ENCODE peak calls at places on chromosome 2, in seven cellular contexts. One of them, this sample, is unnamed.

GRCh38 chr2:31344447-31344846 is 70.1 kb downstream of the XDH start:
- DNase-seq in fibroblast of lung: no peak
- DNase-seq in psoas muscle: no peak
- DNase-seq in PC-3: no peak
- DNase-seq in adrenal gland: no peak
- DNase-seq in ovary: no peak
- DNase-seq in brain microvascular endothelial cell: no peak
- DNase-seq in this sample: no peak

GRCh38 chr2:9993490-9994165 is 42.1 kb downstream of the GRHL1 start:
- DNase-seq in brain microvascular endothelial cell: no peak
- DNase-seq in PC-3: no peak
- DNase-seq in psoas muscle: no peak
- DNase-seq in fibroblast of lung: no peak
- DNase-seq in adrenal gland: no peak
- DNase-seq in ovary: no peak
- DNase-seq in this sample: no peak

GRCh38 chr2:240293126-240293864 is 142.2 kb upstream of the GPC1 start:
- DNase-seq in fibroblast of lung: peak; percentile 12
- DNase-seq in adrenal gland: no peak
- DNase-seq in PC-3: no peak
- DNase-seq in ovary: no peak
- DNase-seq in psoas muscle: no peak
- DNase-seq in brain microvascular endothelial cell: no peak
- DNase-seq in this sample: no peak

GRCh38 chr2:160583162-160583522 is 89.5 kb upstream of the RBMS1 start:
- DNase-seq in fibroblast of lung: peak; percentile 53
- DNase-seq in ovary: no peak
- DNase-seq in adrenal gland: peak; percentile 18
- DNase-seq in psoas muscle: no peak
- DNase-seq in brain microvascular endothelial cell: peak; percentile 69
- DNase-seq in PC-3: peak; percentile 47
- DNase-seq in this sample: no peak

GRCh38 chr2:46521215-46521683 is 41.9 kb downstream of the TMEM247 start:
- DNase-seq in brain microvascular endothelial cell: peak; percentile 4
- DNase-seq in fibroblast of lung: peak; percentile 99
- DNase-seq in psoas muscle: peak; percentile 86
- DNase-seq in adrenal gland: peak; percentile 71
- DNase-seq in PC-3: no peak
- DNase-seq in ovary: peak; percentile 80
- DNase-seq in this sample: no peak

GRCh38 chr2:147538848-147539247 is 306.0 kb upstream of the ACVR2A start:
- DNase-seq in ovary: no peak
- DNase-seq in adrenal gland: no peak
- DNase-seq in PC-3: no peak
- DNase-seq in fibroblast of lung: no peak
- DNase-seq in psoas muscle: no peak
- DNase-seq in brain microvascular endothelial cell: no peak
- DNase-seq in this sample: no peak

GRCh38 chr2:78908973-78909372 is 116.5 kb upstream of the REG3G start:
- DNase-seq in ovary: no peak
- DNase-seq in fibroblast of lung: no peak
- DNase-seq in PC-3: no peak
- DNase-seq in adrenal gland: no peak
- DNase-seq in brain microvascular endothelial cell: no peak
- DNase-seq in psoas muscle: no peak
- DNase-seq in this sample: no peak

GRCh38 chr2:216989335-216990129 is 129.7 kb upstream of the TNP1 start:
- DNase-seq in PC-3: peak; percentile 29
- DNase-seq in ovary: no peak
- DNase-seq in adrenal gland: no peak
- DNase-seq in psoas muscle: no peak
- DNase-seq in fibroblast of lung: peak; percentile 48
- DNase-seq in brain microvascular endothelial cell: peak; percentile 3
- DNase-seq in this sample: no peak

GRCh38 chr2:149155181-149155580 is 116.7 kb downstream of the LYPD6B start:
- DNase-seq in ovary: no peak
- DNase-seq in fibroblast of lung: no peak
- DNase-seq in adrenal gland: no peak
- DNase-seq in psoas muscle: no peak
- DNase-seq in brain microvascular endothelial cell: no peak
- DNase-seq in PC-3: no peak
- DNase-seq in this sample: no peak
- TF ChIP-seq CTCF in ovary: no peak
- TF ChIP-seq CTCF in fibroblast of lung: no peak
- TF ChIP-seq CTCF in adrenal gland: no peak
- TF ChIP-seq CTCF in psoas muscle: no peak
- TF ChIP-seq CTCF in brain microvascular endothelial cell: no peak
- TF ChIP-seq CTCF in PC-3: no peak
- TF ChIP-seq CTCF in this sample: no peak

DNA sequence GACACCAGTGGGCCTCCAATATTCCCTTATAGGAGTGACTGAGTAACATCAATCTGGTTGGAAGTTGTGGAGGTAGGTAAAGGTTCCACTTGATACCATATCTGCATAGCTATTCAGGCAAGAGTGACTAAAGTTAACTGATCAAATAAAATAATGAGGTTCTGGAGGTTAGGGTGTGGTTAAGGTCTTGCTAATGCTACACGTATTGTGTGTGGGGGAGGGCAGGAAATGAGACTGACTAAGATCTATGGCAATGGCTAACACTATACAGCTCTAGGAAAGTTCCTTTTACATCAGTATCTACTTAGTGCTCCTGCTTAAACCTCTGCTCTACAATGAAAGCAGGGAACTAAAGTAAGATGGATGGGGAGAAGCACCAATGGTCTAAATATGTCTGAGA is 149.1 kb upstream of the MGAT5 start:
- DNase-seq in fibroblast of lung: no peak
- DNase-seq in PC-3: peak; percentile 71
- DNase-seq in adrenal gland: no peak
- DNase-seq in brain microvascular endothelial cell: no peak
- DNase-seq in ovary: no peak
- DNase-seq in psoas muscle: no peak
- DNase-seq in this sample: no peak
- H3K27me3 ChIP-seq in fibroblast of lung: no peaks in the 10 kb centered on the region
- H3K27me3 ChIP-seq in PC-3: no peaks in the 10 kb centered on the region
- H3K27me3 ChIP-seq in adrenal gland: no peaks in the 10 kb centered on the region
- H3K27me3 ChIP-seq in brain microvascular endothelial cell: no peaks in the 10 kb centered on the region
- H3K27me3 ChIP-seq in ovary: no peaks in the 10 kb centered on the region
- H3K27me3 ChIP-seq in psoas muscle: no peaks in the 10 kb centered on the region
- H3K27me3 ChIP-seq in this sample: no peaks in the 10 kb centered on the region

GRCh38 chr2:27378096-27378808 is 2.3 kb downstream of the ZNF513 start:
- DNase-seq in brain microvascular endothelial cell: no peak
- DNase-seq in PC-3: peak; percentile 16
- DNase-seq in ovary: no peak
- DNase-seq in adrenal gland: peak; percentile 72
- DNase-seq in psoas muscle: peak; percentile 63
- DNase-seq in fibroblast of lung: no peak
- DNase-seq in this sample: no peak
- TF ChIP-seq CTCF in brain microvascular endothelial cell: peak; percentile 45
- TF ChIP-seq CTCF in PC-3: peak; percentile 61
- TF ChIP-seq CTCF in ovary: no peak
- TF ChIP-seq CTCF in adrenal gland: peak; percentile 37
- TF ChIP-seq CTCF in psoas muscle: peak; percentile 13
- TF ChIP-seq CTCF in fibroblast of lung: peak; percentile 17
- TF ChIP-seq CTCF in this sample: peak; percentile 45

DNA sequence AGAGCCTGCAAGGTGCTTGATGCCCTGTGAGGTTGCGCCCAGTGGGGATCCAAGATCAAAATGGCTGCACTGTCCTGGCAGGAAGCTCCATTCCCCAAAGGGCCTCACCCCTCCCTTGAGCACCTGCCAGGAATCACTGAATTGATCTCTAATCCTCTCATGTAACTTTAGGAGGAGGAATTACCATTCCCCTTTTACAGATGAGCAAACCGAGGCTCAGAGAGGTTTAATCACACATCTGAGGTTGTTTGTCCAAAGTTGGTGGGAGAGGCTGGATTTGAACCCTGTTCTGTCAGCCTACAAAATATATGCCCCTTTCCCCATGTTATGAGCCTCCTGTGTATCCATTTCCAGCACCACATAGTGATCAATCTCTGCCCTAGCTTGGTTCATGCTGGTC is 10.5 kb downstream of the ASIC4 start:
- DNase-seq in psoas muscle: no peak
- DNase-seq in adrenal gland: no peak
- DNase-seq in brain microvascular endothelial cell: no peak
- DNase-seq in PC-3: no peak
- DNase-seq in fibroblast of lung: no peak
- DNase-seq in ovary: no peak
- DNase-seq in this sample: no peak
- H3K27me3 ChIP-seq in psoas muscle: no peaks in the 10 kb centered on the region
- H3K27me3 ChIP-seq in adrenal gland: peaks cover 67% of the 10 kb centered on the region
- H3K27me3 ChIP-seq in brain microvascular endothelial cell: peaks cover 22% of the 10 kb centered on the region
- H3K27me3 ChIP-seq in PC-3: peaks cover 10% of the 10 kb centered on the region
- H3K27me3 ChIP-seq in fibroblast of lung: peaks cover 32% of the 10 kb centered on the region
- H3K27me3 ChIP-seq in ovary: no peaks in the 10 kb centered on the region
- H3K27me3 ChIP-seq in this sample: peaks cover 37% of the 10 kb centered on the region

DNA sequence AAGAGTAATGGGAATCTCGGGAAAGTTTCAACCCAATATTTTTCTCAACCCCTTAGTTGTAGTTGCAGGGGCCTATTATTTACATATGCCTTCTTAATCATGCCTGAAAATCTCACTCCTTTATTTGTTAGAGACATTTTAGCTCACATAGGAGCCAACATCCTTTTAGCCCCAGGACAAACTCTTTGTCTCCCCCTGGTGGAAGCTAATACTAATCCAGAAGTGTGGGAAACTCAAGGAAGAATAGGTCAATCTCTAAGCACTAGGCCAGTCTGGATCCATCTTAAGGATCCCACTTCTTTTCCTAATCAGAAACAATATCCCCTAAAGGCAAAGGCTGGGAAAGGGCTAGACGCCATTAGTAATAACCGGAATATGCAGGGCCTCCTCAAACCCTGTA is 550.9 kb upstream of the PKDCC start:
- DNase-seq in adrenal gland: no peak
- DNase-seq in psoas muscle: no peak
- DNase-seq in brain microvascular endothelial cell: no peak
- DNase-seq in ovary: no peak
- DNase-seq in fibroblast of lung: no peak
- DNase-seq in PC-3: peak; percentile 2
- DNase-seq in this sample: no peak
- TF ChIP-seq CTCF in adrenal gland: no peak
- TF ChIP-seq CTCF in psoas muscle: no peak
- TF ChIP-seq CTCF in brain microvascular endothelial cell: peak; percentile 31
- TF ChIP-seq CTCF in ovary: no peak
- TF ChIP-seq CTCF in fibroblast of lung: no peak
- TF ChIP-seq CTCF in PC-3: peak; percentile 47
- TF ChIP-seq CTCF in this sample: peak; percentile 18

DNA sequence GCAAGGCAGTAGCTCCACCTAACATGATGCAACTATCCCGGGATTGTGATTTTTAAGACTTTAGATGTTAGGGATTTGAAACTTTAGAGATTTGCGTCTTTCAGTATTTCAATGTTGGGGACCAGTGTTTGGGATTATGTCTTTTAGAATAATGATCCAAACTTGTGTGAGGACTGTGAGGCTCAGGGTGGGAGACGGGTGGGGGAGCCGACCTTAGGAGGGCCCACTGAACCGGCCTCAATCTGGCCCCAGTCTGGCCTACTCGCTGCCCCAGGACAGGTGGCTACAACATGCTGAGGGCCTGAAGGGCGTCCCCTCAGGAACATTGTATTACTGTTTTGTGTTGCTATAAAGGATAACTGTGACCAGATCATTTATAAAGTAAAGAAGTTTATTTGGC is 10.7 kb downstream of the AMER3 start:
- DNase-seq in PC-3: no peak
- DNase-seq in adrenal gland: no peak
- DNase-seq in ovary: no peak
- DNase-seq in psoas muscle: no peak
- DNase-seq in brain microvascular endothelial cell: no peak
- DNase-seq in fibroblast of lung: no peak
- DNase-seq in this sample: no peak
- H3K27me3 ChIP-seq in PC-3: peaks cover 64% of the 10 kb centered on the region
- H3K27me3 ChIP-seq in adrenal gland: no peaks in the 10 kb centered on the region
- H3K27me3 ChIP-seq in ovary: no peaks in the 10 kb centered on the region
- H3K27me3 ChIP-seq in psoas muscle: no peaks in the 10 kb centered on the region
- H3K27me3 ChIP-seq in brain microvascular endothelial cell: no peaks in the 10 kb centered on the region
- H3K27me3 ChIP-seq in fibroblast of lung: no peaks in the 10 kb centered on the region
- H3K27me3 ChIP-seq in this sample: no peaks in the 10 kb centered on the region

GRCh38 chr2:11903085-11903484 is 156.7 kb downstream of the LPIN1 start:
- DNase-seq in fibroblast of lung: no peak
- DNase-seq in brain microvascular endothelial cell: no peak
- DNase-seq in ovary: no peak
- DNase-seq in PC-3: no peak
- DNase-seq in psoas muscle: no peak
- DNase-seq in adrenal gland: peak; percentile 22
- DNase-seq in this sample: no peak

GRCh38 chr2:11899896-11900295 is 153.5 kb downstream of the LPIN1 start:
- DNase-seq in brain microvascular endothelial cell: no peak
- DNase-seq in fibroblast of lung: no peak
- DNase-seq in adrenal gland: no peak
- DNase-seq in ovary: no peak
- DNase-seq in psoas muscle: no peak
- DNase-seq in PC-3: no peak
- DNase-seq in this sample: no peak

GRCh38 chr2:11907178-11907577 is 160.7 kb downstream of the LPIN1 start:
- DNase-seq in adrenal gland: peak; percentile 22
- DNase-seq in psoas muscle: no peak
- DNase-seq in ovary: no peak
- DNase-seq in fibroblast of lung: no peak
- DNase-seq in PC-3: no peak
- DNase-seq in brain microvascular endothelial cell: no peak
- DNase-seq in this sample: no peak

GRCh38 chr2:11901351-11902069 is 155.1 kb downstream of the LPIN1 start:
- DNase-seq in ovary: no peak
- DNase-seq in brain microvascular endothelial cell: no peak
- DNase-seq in PC-3: no peak
- DNase-seq in psoas muscle: no peak
- DNase-seq in adrenal gland: no peak
- DNase-seq in fibroblast of lung: no peak
- DNase-seq in this sample: no peak

GRCh38 chr2:11904029-11904428 is 157.6 kb downstream of the LPIN1 start:
- DNase-seq in psoas muscle: no peak
- DNase-seq in adrenal gland: no peak
- DNase-seq in PC-3: no peak
- DNase-seq in fibroblast of lung: no peak
- DNase-seq in brain microvascular endothelial cell: no peak
- DNase-seq in ovary: no peak
- DNase-seq in this sample: no peak
- TF ChIP-seq CTCF in psoas muscle: no peak
- TF ChIP-seq CTCF in adrenal gland: no peak
- TF ChIP-seq CTCF in PC-3: no peak
- TF ChIP-seq CTCF in fibroblast of lung: no peak
- TF ChIP-seq CTCF in brain microvascular endothelial cell: peak; percentile 21
- TF ChIP-seq CTCF in ovary: no peak
- TF ChIP-seq CTCF in this sample: no peak

This sample was measured in kidney epithelial cell.